ENCODE peak calls at places on chromosomes 3 and 15, in six cellular contexts. One of them, this sample, is unnamed.
A peak's percentile ranks its signal among the peaks of the same experiment; 100 is the strongest.

GRCh38 chr15:85443593-85444328 is 63.4 kb downstream of the AKAP13 start:
- DNase-seq in cardiac fibroblast: peak; percentile 47
- DNase-seq in H7: no peak
- DNase-seq in right cardiac atrium: no peak
- DNase-seq in heart right ventricle: peak; percentile 3
- DNase-seq in brain microvascular endothelial cell: peak; percentile 27
- DNase-seq in this sample: peak; percentile 91

GRCh38 chr3:13535905-13536304 is 13.0 kb upstream of the FBLN2 start:
- DNase-seq in cardiac fibroblast: no peak
- DNase-seq in H7: no peak
- DNase-seq in right cardiac atrium: no peak
- DNase-seq in heart right ventricle: no peak
- DNase-seq in brain microvascular endothelial cell: no peak
- DNase-seq in this sample: no peak

GRCh38 chr15:84782346-84782745 is 34.0 kb downstream of the ZNF592 start:
- DNase-seq in cardiac fibroblast: no peak
- DNase-seq in H7: no peak
- DNase-seq in right cardiac atrium: no peak
- DNase-seq in heart right ventricle: no peak
- DNase-seq in brain microvascular endothelial cell: no peak
- DNase-seq in this sample: no peak

GRCh38 chr3:124751501-124751900 is 21.2 kb downstream of the UMPS start:
- DNase-seq in cardiac fibroblast: no peak
- DNase-seq in H7: no peak
- DNase-seq in right cardiac atrium: no peak
- DNase-seq in heart right ventricle: no peak
- DNase-seq in brain microvascular endothelial cell: no peak
- DNase-seq in this sample: no peak

GRCh38 chr3:10437995-10438901 is 67.1 kb downstream of the ATP2B2 start:
- DNase-seq in cardiac fibroblast: peak; percentile 38
- DNase-seq in H7: no peak
- DNase-seq in right cardiac atrium: no peak
- DNase-seq in heart right ventricle: peak; percentile 28
- DNase-seq in brain microvascular endothelial cell: peak; percentile 96
- DNase-seq in this sample: no peak

GRCh38 chr3:169787791-169788190 is 14.6 kb downstream of the MYNN start:
- DNase-seq in cardiac fibroblast: no peak
- DNase-seq in H7: no peak
- DNase-seq in right cardiac atrium: no peak
- DNase-seq in heart right ventricle: no peak
- DNase-seq in brain microvascular endothelial cell: no peak
- DNase-seq in this sample: no peak

GRCh38 chr3:124631727-124632126 is 98.5 kb upstream of the UMPS start:
- DNase-seq in cardiac fibroblast: no peak
- DNase-seq in H7: no peak
- DNase-seq in right cardiac atrium: no peak
- DNase-seq in heart right ventricle: no peak
- DNase-seq in brain microvascular endothelial cell: no peak
- DNase-seq in this sample: no peak

GRCh38 chr15:57551717-57552677 is 39.7 kb upstream of the MYZAP start:
- DNase-seq in cardiac fibroblast: peak; percentile 89
- DNase-seq in H7: peak; percentile 67
- DNase-seq in right cardiac atrium: no peak
- DNase-seq in heart right ventricle: peak; percentile 66
- DNase-seq in brain microvascular endothelial cell: peak; percentile 70
- DNase-seq in this sample: peak; percentile 73

GRCh38 chr15:63474810-63475316 is 29.5 kb upstream of the USP3 start:
- DNase-seq in cardiac fibroblast: no peak
- DNase-seq in H7: no peak
- DNase-seq in right cardiac atrium: no peak
- DNase-seq in heart right ventricle: no peak
- DNase-seq in brain microvascular endothelial cell: no peak
- DNase-seq in this sample: no peak

GRCh38 chr3:13040381-13041074 is 32.7 kb downstream of the IQSEC1 start:
- DNase-seq in cardiac fibroblast: no peak
- DNase-seq in H7: no peak
- DNase-seq in right cardiac atrium: no peak
- DNase-seq in heart right ventricle: no peak
- DNase-seq in brain microvascular endothelial cell: no peak
- DNase-seq in this sample: peak; percentile 77

GRCh38 chr15:63107895-63108546 is 13.6 kb upstream of the LACTB start:
- DNase-seq in cardiac fibroblast: peak; percentile 100
- DNase-seq in H7: no peak
- DNase-seq in right cardiac atrium: peak; percentile 30
- DNase-seq in heart right ventricle: no peak
- DNase-seq in brain microvascular endothelial cell: peak; percentile 100
- DNase-seq in this sample: peak; percentile 97

GRCh38 chr3:13420051-13420816 is at the start of gene NUP210:
- DNase-seq in cardiac fibroblast: no peak
- DNase-seq in H7: peak; percentile 97
- DNase-seq in right cardiac atrium: no peak
- DNase-seq in heart right ventricle: no peak
- DNase-seq in brain microvascular endothelial cell: no peak
- DNase-seq in this sample: no peak

GRCh38 chr3:86282106-86282787 is 708.7 kb downstream of the VGLL3 start:
- DNase-seq in cardiac fibroblast: no peak
- DNase-seq in H7: no peak
- DNase-seq in right cardiac atrium: no peak
- DNase-seq in heart right ventricle: no peak
- DNase-seq in brain microvascular endothelial cell: no peak
- DNase-seq in this sample: no peak

GRCh38 chr3:42504334-42505202 is 2.1 kb downstream of the VIPR1 start:
- DNase-seq in cardiac fibroblast: no peak
- DNase-seq in H7: no peak
- DNase-seq in right cardiac atrium: no peak
- DNase-seq in heart right ventricle: peak; percentile 1
- DNase-seq in brain microvascular endothelial cell: no peak
- DNase-seq in this sample: no peak

GRCh38 chr3:32643816-32644215 is 41.2 kb upstream of the CNOT10 start:
- DNase-seq in cardiac fibroblast: no peak
- DNase-seq in H7: no peak
- DNase-seq in right cardiac atrium: no peak
- DNase-seq in heart right ventricle: no peak
- DNase-seq in brain microvascular endothelial cell: no peak
- DNase-seq in this sample: no peak

GRCh38 chr3:52194541-52195296 is 3.2 kb upstream of the ALAS1 start:
- DNase-seq in cardiac fibroblast: no peak
- DNase-seq in H7: peak; percentile 18
- DNase-seq in right cardiac atrium: peak; percentile 73
- DNase-seq in heart right ventricle: peak; percentile 24
- DNase-seq in brain microvascular endothelial cell: no peak
- DNase-seq in this sample: no peak

GRCh38 chr3:195815169-195815771 is 3.5 kb upstream of the MUC4 start:
- DNase-seq in cardiac fibroblast: peak; percentile 14
- DNase-seq in H7: no peak
- DNase-seq in right cardiac atrium: no peak
- DNase-seq in heart right ventricle: no peak
- DNase-seq in brain microvascular endothelial cell: no peak
- DNase-seq in this sample: peak; percentile 21

GRCh38 chr3:64207289-64208086 is 17.8 kb downstream of the PRICKLE2 start:
- DNase-seq in cardiac fibroblast: peak; percentile 58
- DNase-seq in H7: no peak
- DNase-seq in right cardiac atrium: peak; percentile 53
- DNase-seq in heart right ventricle: peak; percentile 65
- DNase-seq in brain microvascular endothelial cell: no peak
- DNase-seq in this sample: no peak

GRCh38 chr3:30140356-30140755 is 466.0 kb upstream of the TGFBR2 start:
- DNase-seq in cardiac fibroblast: no peak
- DNase-seq in H7: no peak
- DNase-seq in right cardiac atrium: no peak
- DNase-seq in heart right ventricle: no peak
- DNase-seq in brain microvascular endothelial cell: no peak
- DNase-seq in this sample: no peak

GRCh38 chr3:128072454-128073184 is 20.4 kb downstream of the SEC61A1 start:
- DNase-seq in cardiac fibroblast: no peak
- DNase-seq in H7: no peak
- DNase-seq in right cardiac atrium: no peak
- DNase-seq in heart right ventricle: no peak
- DNase-seq in brain microvascular endothelial cell: no peak
- DNase-seq in this sample: no peak

GRCh38 chr15:70435369-70435768 is 328.0 kb downstream of the UACA start:
- DNase-seq in cardiac fibroblast: no peak
- DNase-seq in H7: no peak
- DNase-seq in right cardiac atrium: no peak
- DNase-seq in heart right ventricle: no peak
- DNase-seq in brain microvascular endothelial cell: no peak
- DNase-seq in this sample: no peak

GRCh38 chr3:146134348-146135117 is 26.5 kb downstream of the PLOD2 start:
- DNase-seq in cardiac fibroblast: no peak
- DNase-seq in H7: no peak
- DNase-seq in right cardiac atrium: no peak
- DNase-seq in heart right ventricle: no peak
- DNase-seq in brain microvascular endothelial cell: no peak
- DNase-seq in this sample: no peak

GRCh38 chr3:1195922-1196321 is 103.1 kb downstream of the CNTN6 start:
- DNase-seq in cardiac fibroblast: peak; percentile 88
- DNase-seq in H7: no peak
- DNase-seq in right cardiac atrium: peak; percentile 14
- DNase-seq in heart right ventricle: no peak
- DNase-seq in brain microvascular endothelial cell: peak; percentile 43
- DNase-seq in this sample: peak; percentile 61

GRCh38 chr3:120637836-120638559 is 41.9 kb downstream of the NDUFB4 start:
- DNase-seq in cardiac fibroblast: no peak
- DNase-seq in H7: no peak
- DNase-seq in right cardiac atrium: no peak
- DNase-seq in heart right ventricle: no peak
- DNase-seq in brain microvascular endothelial cell: no peak
- DNase-seq in this sample: no peak

GRCh38 chr3:21747376-21747775 is 3.6 kb downstream of the ZNF385D start:
- DNase-seq in cardiac fibroblast: peak; percentile 9
- DNase-seq in H7: no peak
- DNase-seq in right cardiac atrium: no peak
- DNase-seq in heart right ventricle: no peak
- DNase-seq in brain microvascular endothelial cell: no peak
- DNase-seq in this sample: no peak

GRCh38 chr3:77303943-77304778 is 264.3 kb downstream of the ROBO2 start:
- DNase-seq in cardiac fibroblast: no peak
- DNase-seq in H7: no peak
- DNase-seq in right cardiac atrium: no peak
- DNase-seq in heart right ventricle: no peak
- DNase-seq in brain microvascular endothelial cell: no peak
- DNase-seq in this sample: no peak

GRCh38 chr3:35079403-35079802 is 559.9 kb upstream of the ARPP21 start:
- DNase-seq in cardiac fibroblast: no peak
- DNase-seq in H7: no peak
- DNase-seq in right cardiac atrium: no peak
- DNase-seq in heart right ventricle: no peak
- DNase-seq in brain microvascular endothelial cell: no peak
- DNase-seq in this sample: no peak

GRCh38 chr3:195240939-195241338 is 30.0 kb downstream of the XXYLT1 start:
- DNase-seq in cardiac fibroblast: no peak
- DNase-seq in H7: no peak
- DNase-seq in right cardiac atrium: no peak
- DNase-seq in heart right ventricle: peak; percentile 3
- DNase-seq in brain microvascular endothelial cell: no peak
- DNase-seq in this sample: no peak

GRCh38 chr15:85583404-85584390 is 203.3 kb downstream of the AKAP13 start:
- DNase-seq in cardiac fibroblast: peak; percentile 88
- DNase-seq in H7: no peak
- DNase-seq in right cardiac atrium: peak; percentile 66
- DNase-seq in heart right ventricle: peak; percentile 61
- DNase-seq in brain microvascular endothelial cell: no peak
- DNase-seq in this sample: no peak

DNA sequence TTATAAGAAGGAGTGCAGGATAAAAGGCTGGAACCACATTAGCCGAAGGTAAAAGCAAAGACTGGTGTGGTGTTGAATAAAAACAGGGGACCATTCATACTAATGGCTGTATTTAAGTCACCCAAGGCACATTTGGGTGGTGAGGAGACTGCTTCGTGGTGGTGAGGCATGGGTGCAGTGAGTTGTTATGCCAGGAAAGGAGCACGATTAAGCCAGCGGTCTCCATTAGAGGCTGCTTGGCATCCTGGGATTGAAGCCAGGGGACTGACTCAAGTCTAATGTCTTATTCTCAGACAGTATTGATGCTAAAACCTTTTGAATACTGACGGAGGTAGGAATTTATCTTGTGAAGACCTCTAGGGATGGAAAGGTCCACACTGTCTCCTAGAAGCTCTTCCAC is 21.9 kb downstream of the FEM1B start:
- DNase-seq in cardiac fibroblast: peak; percentile 25
- DNase-seq in H7: no peak
- DNase-seq in right cardiac atrium: peak; percentile 15
- DNase-seq in heart right ventricle: peak; percentile 4
- DNase-seq in brain microvascular endothelial cell: no peak
- DNase-seq in this sample: no peak
- H3K4me3 ChIP-seq in cardiac fibroblast: no peak overlapping the region
- H3K4me3 ChIP-seq in H7: no peak overlapping the region
- H3K4me3 ChIP-seq in right cardiac atrium: peak overlapping the region; percentile 43
- H3K4me3 ChIP-seq in heart right ventricle: no peak overlapping the region
- H3K4me3 ChIP-seq in brain microvascular endothelial cell: no peak overlapping the region
- H3K4me3 ChIP-seq in this sample: no peak overlapping the region

GRCh38 chr3:88298189-88298588 is 148.4 kb downstream of the C3orf38 start:
- DNase-seq in cardiac fibroblast: peak; percentile 3
- DNase-seq in H7: no peak
- DNase-seq in right cardiac atrium: no peak
- DNase-seq in heart right ventricle: no peak
- DNase-seq in brain microvascular endothelial cell: no peak
- DNase-seq in this sample: no peak
- H3K4me3 ChIP-seq in cardiac fibroblast: no peak overlapping the region
- H3K4me3 ChIP-seq in H7: no peak overlapping the region
- H3K4me3 ChIP-seq in right cardiac atrium: no peak overlapping the region
- H3K4me3 ChIP-seq in heart right ventricle: no peak overlapping the region
- H3K4me3 ChIP-seq in brain microvascular endothelial cell: no peak overlapping the region
- H3K4me3 ChIP-seq in this sample: no peak overlapping the region

DNA sequence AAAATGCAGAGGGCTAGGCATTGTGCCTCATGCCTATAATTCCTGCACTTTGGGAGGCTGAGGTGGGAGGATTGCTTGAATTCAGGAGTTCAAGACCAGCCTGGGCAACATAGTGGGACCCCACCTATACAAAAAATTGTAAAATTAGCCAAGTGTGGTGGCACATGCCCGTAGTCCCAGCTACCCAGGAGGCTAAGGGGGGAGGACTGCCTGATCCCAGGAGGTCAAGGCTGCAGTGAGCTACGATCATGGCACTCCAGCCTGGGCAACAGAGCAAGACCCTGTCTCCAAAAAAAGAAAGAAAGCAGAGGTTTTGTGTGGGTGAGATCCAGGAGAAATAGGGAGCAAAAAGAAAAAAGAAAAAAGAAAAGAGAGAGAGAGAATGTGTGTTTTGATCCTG is 4.9 kb downstream of the TTBK2 start:
- DNase-seq in cardiac fibroblast: no peak
- DNase-seq in H7: no peak
- DNase-seq in right cardiac atrium: no peak
- DNase-seq in heart right ventricle: no peak
- DNase-seq in brain microvascular endothelial cell: no peak
- DNase-seq in this sample: no peak
- H3K4me3 ChIP-seq in cardiac fibroblast: no peak overlapping the region
- H3K4me3 ChIP-seq in H7: no peak overlapping the region
- H3K4me3 ChIP-seq in right cardiac atrium: no peak overlapping the region
- H3K4me3 ChIP-seq in heart right ventricle: no peak overlapping the region
- H3K4me3 ChIP-seq in brain microvascular endothelial cell: no peak overlapping the region
- H3K4me3 ChIP-seq in this sample: no peak overlapping the region

DNA sequence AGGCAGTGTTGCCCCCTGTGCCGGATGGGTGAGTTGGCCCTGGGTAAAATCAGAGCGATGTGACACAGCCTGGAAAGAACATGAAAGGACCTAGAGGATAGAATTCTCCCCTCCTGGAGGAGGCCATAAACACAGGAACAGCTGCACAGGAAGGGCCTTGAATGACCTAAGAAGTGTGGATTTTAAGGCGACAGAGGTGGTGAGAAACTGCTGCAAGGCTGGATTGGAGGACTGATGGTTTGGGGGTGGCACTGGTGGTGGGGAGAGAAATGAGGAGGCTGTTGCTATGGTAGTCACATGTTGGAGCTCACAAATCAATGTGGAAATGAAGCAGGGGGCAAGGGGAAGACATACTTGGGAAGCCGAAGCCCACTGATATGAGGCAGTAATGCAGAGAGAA is 13.8 kb downstream of the XIRP1 start:
- DNase-seq in cardiac fibroblast: peak; percentile 68
- DNase-seq in H7: no peak
- DNase-seq in right cardiac atrium: no peak
- DNase-seq in heart right ventricle: peak; percentile 32
- DNase-seq in brain microvascular endothelial cell: no peak
- DNase-seq in this sample: no peak
- H3K4me3 ChIP-seq in cardiac fibroblast: no peak overlapping the region
- H3K4me3 ChIP-seq in H7: no peak overlapping the region
- H3K4me3 ChIP-seq in right cardiac atrium: no peak overlapping the region
- H3K4me3 ChIP-seq in heart right ventricle: peak overlapping the region; percentile 25
- H3K4me3 ChIP-seq in brain microvascular endothelial cell: no peak overlapping the region
- H3K4me3 ChIP-seq in this sample: peak overlapping the region; percentile 62

This sample was measured in retinal pigment epithelial cell.